ENCODE peak calls at places on chromosomes 2 and 18, in six cellular contexts. I is HFF-Myc, T is AG04450, Q is GM12865, G is cardiac fibroblast, U is psoas muscle. N is an unnamed sample.

GRCh38 chr2:34012728-34013302 is 413.7 kb upstream of the FAM98A start:
- DNase-seq in Q (peak), T (peak), I (peak), G (peak), U (peak), N (peak)

GRCh38 chr18:66616523-66616983 is 12.7 kb upstream of the CDH19 start:
- DNase-seq in I (no peak), Q (peak), T (no peak), G (peak), U (no peak), N (no peak)

GRCh38 chr2:190571666-190572065 is 37.1 kb upstream of the NEMP2 start:
- DNase-seq in I (no peak), G (no peak), T (no peak), Q (no peak), U (no peak), N (no peak)

GRCh38 chr2:112869258-112869842 is 32.8 kb upstream of the IL1B start:
- DNase-seq in T (no peak), G (peak), U (peak), I (peak), Q (peak), N (no peak)

GRCh38 chr18:75364512-75364911 is 63.0 kb downstream of the SMIM21 start:
- DNase-seq in Q (no peak), T (no peak), U (no peak), G (no peak), I (no peak), N (no peak)

GRCh38 chr18:31497711-31498449 is at the start of gene DSG2:
- DNase-seq in Q (peak), I (no peak), U (peak), T (no peak), G (peak), N (no peak)

GRCh38 chr2:192194866-192195547 is at the start of gene TMEFF2:
- DNase-seq in G (peak), T (peak), I (no peak), U (peak), Q (peak), N (no peak)

GRCh38 chr2:227870710-227871374 is 589 bp upstream of the DAW1 start:
- DNase-seq in T (peak), G (peak), I (no peak), Q (no peak), U (no peak), N (no peak)

GRCh38 chr2:160479269-160479668 is 14.3 kb downstream of the RBMS1 start:
- DNase-seq in Q (no peak), U (no peak), T (no peak), G (no peak), I (no peak), N (no peak)

GRCh38 chr2:216023055-216023648 is 9.8 kb upstream of the MREG start:
- DNase-seq in G (peak), Q (peak), U (no peak), T (no peak), I (no peak), N (no peak)

GRCh38 chr2:216017365-216017764 is 4.0 kb upstream of the MREG start:
- DNase-seq in Q (peak), U (no peak), I (no peak), T (no peak), G (no peak), N (peak)

GRCh38 chr2:216024779-216025178 is 11.4 kb upstream of the MREG start:
- DNase-seq in Q (no peak), U (no peak), T (no peak), I (no peak), G (no peak), N (no peak)

GRCh38 chr2:216018709-216019108 is 5.4 kb upstream of the MREG start:
- DNase-seq in Q (no peak), I (no peak), G (no peak), T (no peak), U (no peak), N (no peak)

GRCh38 chr2:216021768-216022167 is 8.4 kb upstream of the MREG start:
- DNase-seq in T (no peak), U (no peak), Q (no peak), I (no peak), G (no peak), N (no peak)
- TF ChIP-seq CTCF in T (no peak), U (no peak), Q (no peak), I (no peak), G (no peak), N (no peak)

GRCh38 chr2:197673606-197674005 is 1.8 kb downstream of the RFTN2 start:
- DNase-seq in Q (no peak), G (no peak), I (no peak), U (no peak), T (no peak), N (no peak)
- H3K4me3 ChIP-seq in Q (no peak), G (no peak), I (no peak), U (peak), T (peak), N (no peak)

DNA sequence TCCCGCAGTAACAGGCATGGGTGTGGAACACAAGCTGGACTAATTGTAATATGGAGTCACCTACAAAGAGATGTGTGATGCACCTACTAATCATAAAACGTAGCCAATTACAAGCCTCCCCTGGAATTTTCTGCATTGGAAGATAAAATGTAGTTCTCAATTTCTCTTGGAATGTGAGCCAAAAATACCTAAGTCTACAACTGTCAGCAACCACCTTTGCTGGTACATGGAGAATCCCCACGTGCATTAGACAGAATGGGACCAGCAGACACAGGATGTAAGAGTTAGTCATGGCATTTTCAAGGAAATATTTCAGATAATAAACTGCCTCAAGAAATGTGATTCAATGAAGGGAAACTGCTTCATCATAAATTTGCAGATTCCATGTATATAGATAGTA is 85.6 kb upstream of the DCC start:
- DNase-seq in Q (no peak), T (no peak), U (no peak), G (no peak), I (no peak), N (no peak)
- TF ChIP-seq CTCF in Q (no peak), T (no peak), U (no peak), G (no peak), I (no peak), N (no peak)

GRCh38 chr2:171319164-171319810 is 114.5 kb downstream of the METTL8 start:
- DNase-seq in T (no peak), I (no peak), U (no peak), Q (peak), G (peak), N (peak)
- H3K4me3 ChIP-seq in T (no peak), I (no peak), U (no peak), Q (peak), G (no peak), N (no peak)

DNA sequence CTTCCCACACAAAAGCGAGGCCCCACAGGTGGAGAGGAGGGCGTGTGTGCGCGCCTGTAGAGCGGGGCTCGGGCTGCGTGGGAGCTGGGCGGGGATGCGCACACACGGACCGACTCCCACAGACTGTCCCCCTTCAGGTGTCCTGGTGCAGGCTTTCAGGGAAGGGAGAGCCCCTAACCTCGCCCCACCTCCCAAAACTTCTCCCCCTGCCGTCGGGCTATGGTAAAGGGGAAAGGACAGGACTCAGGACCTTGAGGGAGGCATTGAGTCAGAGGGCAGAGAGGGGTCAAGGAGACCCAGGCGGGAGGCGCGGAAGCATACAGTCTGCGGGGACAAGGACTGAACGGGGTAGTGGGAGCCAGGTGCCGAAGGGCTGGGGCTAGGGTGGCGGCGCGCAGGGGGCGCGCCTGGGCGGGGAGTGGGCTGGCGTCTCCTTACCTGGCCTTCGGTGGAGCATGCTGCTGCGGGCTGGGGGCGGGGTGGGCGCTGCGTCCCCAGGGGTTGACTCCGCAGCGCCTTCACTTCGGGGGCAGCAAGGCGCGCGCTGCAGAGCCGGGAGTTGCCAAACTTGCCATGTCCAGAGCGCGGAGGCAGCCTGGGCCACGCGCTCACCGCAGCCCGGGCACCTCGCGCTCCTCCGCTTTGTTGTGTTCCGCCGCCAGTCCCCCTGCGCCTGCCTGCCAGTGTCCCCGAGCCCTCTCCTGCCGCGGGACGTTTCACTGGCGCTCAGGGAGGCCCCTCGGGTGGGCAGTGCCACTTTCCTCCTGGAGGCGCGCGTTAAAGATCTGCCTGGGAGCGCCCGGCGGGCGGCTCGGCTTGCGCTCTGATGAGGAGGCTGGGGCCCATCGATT is 302.0 kb downstream of the NCKAP5 start:
- DNase-seq in T (no peak), G (no peak), Q (no peak), U (no peak), I (no peak), N (no peak)
- TF ChIP-seq CTCF in T (peak), G (peak), Q (no peak), U (no peak), I (no peak), N (no peak)

DNA sequence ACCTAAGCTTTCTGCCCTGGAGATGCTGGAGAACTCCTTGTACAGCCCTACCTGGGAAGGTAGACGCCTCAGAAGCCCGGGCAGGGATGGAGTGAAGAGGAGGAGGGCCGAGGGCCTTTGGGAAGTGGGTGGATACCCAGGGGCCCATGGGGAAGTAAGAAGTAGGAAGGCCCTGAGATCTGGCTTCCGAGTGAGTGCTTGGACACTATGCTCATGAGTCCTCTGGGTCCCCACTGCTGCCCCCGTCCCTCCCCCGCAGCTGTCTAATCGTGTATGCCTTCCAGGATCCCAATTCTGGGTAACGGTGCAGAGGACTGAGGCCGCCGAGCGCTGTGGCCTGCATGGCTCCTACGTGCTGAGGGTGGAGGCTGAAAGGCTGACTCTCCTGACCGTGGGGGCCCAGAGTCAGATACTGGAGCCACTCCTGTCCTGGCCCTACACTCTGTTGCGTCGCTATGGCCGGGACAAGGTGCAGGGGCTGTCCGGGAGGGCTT is 1.1 kb downstream of the DOK1 start:
- DNase-seq in I (no peak), G (no peak), Q (no peak), U (no peak), T (no peak), N (no peak)
- H3K4me3 ChIP-seq in I (peak), G (peak), Q (peak), U (peak), T (peak), N (peak)

GRCh38 chr2:120204022-120204405 is 19.2 kb downstream of the TMEM185B start:
- DNase-seq in Q (no peak), U (no peak), I (no peak), T (no peak), G (no peak), N (no peak)
- TF ChIP-seq CTCF in Q (no peak), U (no peak), I (peak), T (no peak), G (no peak), N (no peak)

DNA sequence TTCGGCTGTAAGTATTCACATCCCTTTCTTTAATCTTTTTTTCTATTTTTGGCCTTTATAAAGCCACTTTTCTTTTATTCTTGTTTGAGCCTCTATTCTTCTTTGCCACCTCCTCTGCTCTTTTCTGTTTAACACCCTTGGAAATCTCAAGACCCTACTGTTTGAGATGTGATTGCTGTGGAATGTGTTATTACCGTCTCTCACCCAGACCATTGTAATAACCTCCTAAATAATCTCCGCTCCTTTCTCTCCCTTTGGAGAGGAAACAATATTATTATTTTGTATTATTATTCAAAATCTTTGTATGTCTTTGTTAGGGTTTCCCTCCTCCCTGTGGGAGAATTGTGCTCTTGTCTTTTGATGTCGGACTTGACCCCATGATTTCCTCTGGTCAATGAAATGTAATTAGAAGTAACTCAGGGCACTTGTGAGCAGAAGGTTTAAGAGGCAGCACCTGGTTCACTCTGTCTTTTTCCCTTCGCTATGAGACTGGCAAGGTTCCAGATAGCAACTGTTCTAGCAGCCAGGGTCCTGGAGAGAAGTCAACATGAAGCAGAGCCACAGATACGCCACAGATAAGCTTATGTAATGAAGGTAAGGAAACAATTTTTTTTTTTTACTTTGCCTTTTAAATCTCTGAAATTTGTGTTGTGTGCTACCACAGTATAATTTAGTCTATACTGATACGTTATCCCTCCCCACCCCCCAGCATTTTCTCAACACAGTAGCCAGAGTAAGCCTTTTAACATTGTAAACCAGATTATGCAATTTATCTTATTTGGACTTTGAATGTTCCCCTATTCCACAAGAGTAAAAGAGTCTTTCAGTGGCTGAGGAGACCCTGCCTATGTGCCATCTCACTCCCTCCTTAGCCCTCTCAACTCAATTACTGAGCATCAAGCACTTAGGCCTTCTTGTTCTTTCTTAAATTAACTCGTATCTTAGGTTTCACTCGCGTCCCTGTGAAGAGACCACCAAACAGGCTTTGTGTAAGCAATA is 601.2 kb upstream of the ZNF804A start:
- DNase-seq in Q (peak), G (no peak), I (no peak), U (no peak), T (no peak), N (no peak)
- H3K4me3 ChIP-seq in Q (no peak), G (no peak), I (no peak), U (no peak), T (no peak), N (no peak)

GRCh38 chr18:25563816-25564370 is 211.9 kb upstream of the ZNF521 start:
- DNase-seq in U (no peak), Q (no peak), G (no peak), I (no peak), T (no peak), N (no peak)

GRCh38 chr18:25560369-25560768 is 208.4 kb upstream of the ZNF521 start:
- DNase-seq in Q (no peak), I (no peak), U (no peak), T (no peak), G (no peak), N (no peak)

GRCh38 chr18:25557006-25557405 is 205.0 kb upstream of the ZNF521 start:
- DNase-seq in I (no peak), Q (no peak), G (no peak), T (no peak), U (no peak), N (no peak)

GRCh38 chr18:25563346-25563745 is 211.4 kb upstream of the ZNF521 start:
- DNase-seq in Q (no peak), T (no peak), U (no peak), G (no peak), I (no peak), N (no peak)

DNA sequence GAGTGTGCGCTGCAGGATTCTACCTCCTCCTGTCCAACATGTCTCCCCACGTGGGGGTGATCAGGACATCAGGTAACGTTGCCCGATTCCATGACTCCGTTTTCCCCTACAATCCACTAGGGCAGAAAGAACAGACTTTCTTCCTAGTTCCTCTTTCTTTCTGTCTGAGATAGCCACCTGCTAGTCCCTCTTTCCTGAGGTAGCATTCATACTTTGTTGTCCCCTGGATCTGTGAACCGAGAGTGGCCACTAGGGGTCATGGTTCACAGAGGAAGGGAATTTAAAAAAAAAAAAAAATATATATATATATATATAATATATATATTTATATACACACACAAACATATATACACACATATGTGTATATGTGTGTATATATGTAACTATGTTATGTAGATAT is 210.0 kb upstream of the ZNF521 start:
- DNase-seq in Q (peak), G (peak), T (peak), U (no peak), I (no peak), N (no peak)
- TF ChIP-seq CTCF in Q (peak), G (peak), T (peak), U (peak), I (peak), N (peak)

GRCh38 chr2:178863856-178864620 is 56.8 kb upstream of the TTN start:
- DNase-seq in T (no peak), U (peak), Q (no peak), I (no peak), G (peak), N (no peak)
- H3K4me3 ChIP-seq in T (no peak), U (peak), Q (no peak), I (no peak), G (no peak), N (no peak)